ENCODE peak calls at places on chromosomes 1 and 21, in nine cellular contexts. V is left ventricle myocardium inferior; L is lower lobe of right lung; Y is DND-41; W is adrenal gland; X is endodermal cell; J is astrocyte; M is H1; R is CD4-positive, alpha-beta memory T cell. Z is an unnamed sample.

GRCh38 chr21:25750085-25750484 is 15.3 kb downstream of the GABPA start:
- DNase-seq in V (no peak), L (no peak), Y (peak; percentile 21), W (no peak), X (no peak), J (no peak), M (no peak), R (no peak), Z (peak; percentile 97)

GRCh38 chr1:18480315-18481189 is at the start of gene KLHDC7A:
- DNase-seq in V (no peak), L (peak; percentile 82), Y (no peak), W (no peak), X (peak; percentile 96), J (no peak), M (peak; percentile 79), R (no peak), Z (no peak)

GRCh38 chr1:160567858-160568682 is 11.2 kb downstream of the CD84 start:
- DNase-seq in V (no peak), L (no peak), Y (peak; percentile 92), W (no peak), X (no peak), J (no peak), M (no peak), R (peak; percentile 89), Z (no peak)

GRCh38 chr1:42150626-42151025 is 2.6 kb upstream of the GUCA2B start:
- DNase-seq in V (no peak), L (no peak), Y (no peak), W (no peak), X (no peak), J (no peak), M (no peak), R (no peak), Z (no peak)

GRCh38 chr1:76764638-76765572 is 102.4 kb upstream of the ST6GALNAC5 start:
- DNase-seq in V (peak; percentile 12), L (peak; percentile 37), Y (no peak), W (no peak), X (no peak), J (no peak), M (no peak), R (no peak), Z (peak; percentile 73)

GRCh38 chr1:58585591-58586151 is 8.6 kb upstream of the TACSTD2 start:
- DNase-seq in V (no peak), L (peak; percentile 63), Y (no peak), W (no peak), X (no peak), J (peak; percentile 54), M (no peak), R (no peak), Z (no peak)

GRCh38 chr1:34790985-34791384 is 1.8 kb upstream of the GJA4 start:
- DNase-seq in V (peak; percentile 64), L (no peak), Y (no peak), W (no peak), X (no peak), J (no peak), M (no peak), R (no peak), Z (no peak)

GRCh38 chr21:45224189-45224938 is 63.3 kb downstream of the POFUT2 start:
- DNase-seq in V (no peak), L (no peak), Y (no peak), W (no peak), X (no peak), J (no peak), M (no peak), R (peak; percentile 89), Z (no peak)

DNA sequence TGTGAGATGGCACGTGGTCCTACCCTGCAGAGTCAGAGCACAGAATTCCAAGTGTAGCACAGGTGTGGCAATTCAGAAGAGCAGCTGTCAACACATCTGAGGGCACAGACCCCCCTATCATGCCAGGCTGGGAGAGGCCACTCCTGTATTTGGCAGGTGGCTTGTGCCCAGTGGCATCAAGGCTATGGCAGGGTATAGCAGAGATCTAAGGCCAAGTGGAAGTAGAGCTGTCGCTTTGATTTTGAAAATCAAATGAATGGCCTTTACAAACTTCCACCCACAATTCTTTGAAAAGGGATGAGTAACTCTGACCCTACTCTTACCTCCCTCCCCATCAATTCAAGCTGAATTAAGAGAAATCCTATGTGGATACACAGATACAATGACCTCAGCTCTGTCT is 13.4 kb downstream of the C1orf116 start:
- DNase-seq in V (no peak), L (no peak), Y (no peak), W (no peak), X (no peak), J (no peak), M (no peak), R (no peak), Z (no peak)
- H3K4me1 ChIP-seq in V (peaks cover 26% of the 10 kb centered on the region), L (peaks cover 41% of the 10 kb centered on the region), Y (no peaks in the 10 kb centered on the region), W (peaks cover 11% of the 10 kb centered on the region), X (no peaks in the 10 kb centered on the region), J (peaks cover 22% of the 10 kb centered on the region), M (no peaks in the 10 kb centered on the region), R (peaks cover 5% of the 10 kb centered on the region), Z (no peaks in the 10 kb centered on the region)

GRCh38 chr1:119783354-119784126 is 14.8 kb upstream of the HMGCS2 start:
- DNase-seq in V (no peak), L (no peak), Y (no peak), W (no peak), X (no peak), J (peak; percentile 34), M (peak; percentile 29), R (no peak), Z (no peak)

GRCh38 chr1:119779869-119780356 is 11.2 kb upstream of the HMGCS2 start:
- DNase-seq in V (no peak), L (no peak), Y (no peak), W (no peak), X (no peak), J (no peak), M (no peak), R (no peak), Z (peak; percentile 12)

GRCh38 chr1:119784127-119784781 is 15.5 kb upstream of the HMGCS2 start:
- DNase-seq in V (peak; percentile 61), L (peak; percentile 85), Y (no peak), W (peak; percentile 33), X (no peak), J (no peak), M (no peak), R (no peak), Z (no peak)

GRCh38 chr1:119781434-119782210 is 12.9 kb upstream of the HMGCS2 start:
- DNase-seq in V (no peak), L (no peak), Y (no peak), W (no peak), X (no peak), J (no peak), M (peak; percentile 14), R (no peak), Z (no peak)

DNA sequence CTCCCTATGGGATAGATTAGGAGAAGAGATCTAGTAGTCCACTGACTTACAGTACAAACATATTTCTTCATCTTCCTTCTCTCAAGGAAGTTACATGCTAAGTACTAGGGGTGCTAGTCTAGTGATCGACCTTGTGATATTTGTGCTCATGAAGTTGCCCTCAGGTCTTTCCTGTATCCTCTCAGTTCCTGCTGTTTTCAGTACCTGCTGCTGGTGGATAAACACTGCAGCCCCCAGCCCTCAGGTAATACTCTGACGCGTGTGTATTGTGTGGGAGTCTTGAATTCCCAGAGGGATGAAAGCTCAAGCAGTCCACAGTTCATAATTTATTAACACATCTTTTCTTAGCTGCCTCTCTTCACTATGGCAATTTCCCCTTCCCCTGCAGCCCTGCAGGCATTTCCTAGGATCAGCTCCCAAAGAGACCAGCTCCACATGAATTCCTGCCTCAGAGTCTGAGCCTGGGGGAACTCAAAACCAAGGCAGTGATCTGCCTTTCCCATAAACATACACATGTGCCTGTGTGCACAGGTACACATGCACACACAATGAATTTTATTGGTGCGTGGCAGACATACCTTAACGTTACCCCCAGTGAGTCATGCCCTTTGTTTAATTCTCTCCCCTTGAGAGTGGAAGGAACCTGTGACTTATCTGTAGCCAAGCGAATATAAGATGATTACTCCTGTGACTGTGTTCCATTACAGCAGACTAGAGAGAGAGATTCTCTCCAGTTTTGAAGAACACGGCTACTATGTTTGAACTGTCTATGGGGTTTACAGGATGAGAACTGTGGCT is 14.0 kb upstream of the HMGCS2 start:
- DNase-seq in V (no peak), L (no peak), Y (no peak), W (no peak), X (no peak), J (no peak), M (peak; percentile 35), R (no peak), Z (no peak)
- H3K36me3 ChIP-seq in V (no peaks in the 10 kb centered on the region), L (no peaks in the 10 kb centered on the region), Y (no peaks in the 10 kb centered on the region), W (no peaks in the 10 kb centered on the region), X (no peaks in the 10 kb centered on the region), J (no peaks in the 10 kb centered on the region), M (no peaks in the 10 kb centered on the region), R (no peaks in the 10 kb centered on the region), Z (no peaks in the 10 kb centered on the region)

GRCh38 chr21:37371041-37371397 is 4.4 kb downstream of the DYRK1A start:
- DNase-seq in V (no peak), L (no peak), Y (no peak), W (no peak), X (no peak), J (no peak), M (no peak), R (no peak), Z (no peak)

GRCh38 chr21:37369307-37369854 is 2.8 kb downstream of the DYRK1A start:
- DNase-seq in V (no peak), L (no peak), Y (no peak), W (no peak), X (no peak), J (no peak), M (no peak), R (no peak), Z (no peak)

GRCh38 chr21:37368536-37369279 is 2.1 kb downstream of the DYRK1A start:
- DNase-seq in V (no peak), L (no peak), Y (no peak), W (no peak), X (peak; percentile 55), J (peak; percentile 42), M (no peak), R (no peak), Z (no peak)

GRCh38 chr21:37372127-37372731 is 5.7 kb downstream of the DYRK1A start:
- DNase-seq in V (no peak), L (no peak), Y (no peak), W (no peak), X (no peak), J (no peak), M (no peak), R (peak; percentile 44), Z (no peak)

DNA sequence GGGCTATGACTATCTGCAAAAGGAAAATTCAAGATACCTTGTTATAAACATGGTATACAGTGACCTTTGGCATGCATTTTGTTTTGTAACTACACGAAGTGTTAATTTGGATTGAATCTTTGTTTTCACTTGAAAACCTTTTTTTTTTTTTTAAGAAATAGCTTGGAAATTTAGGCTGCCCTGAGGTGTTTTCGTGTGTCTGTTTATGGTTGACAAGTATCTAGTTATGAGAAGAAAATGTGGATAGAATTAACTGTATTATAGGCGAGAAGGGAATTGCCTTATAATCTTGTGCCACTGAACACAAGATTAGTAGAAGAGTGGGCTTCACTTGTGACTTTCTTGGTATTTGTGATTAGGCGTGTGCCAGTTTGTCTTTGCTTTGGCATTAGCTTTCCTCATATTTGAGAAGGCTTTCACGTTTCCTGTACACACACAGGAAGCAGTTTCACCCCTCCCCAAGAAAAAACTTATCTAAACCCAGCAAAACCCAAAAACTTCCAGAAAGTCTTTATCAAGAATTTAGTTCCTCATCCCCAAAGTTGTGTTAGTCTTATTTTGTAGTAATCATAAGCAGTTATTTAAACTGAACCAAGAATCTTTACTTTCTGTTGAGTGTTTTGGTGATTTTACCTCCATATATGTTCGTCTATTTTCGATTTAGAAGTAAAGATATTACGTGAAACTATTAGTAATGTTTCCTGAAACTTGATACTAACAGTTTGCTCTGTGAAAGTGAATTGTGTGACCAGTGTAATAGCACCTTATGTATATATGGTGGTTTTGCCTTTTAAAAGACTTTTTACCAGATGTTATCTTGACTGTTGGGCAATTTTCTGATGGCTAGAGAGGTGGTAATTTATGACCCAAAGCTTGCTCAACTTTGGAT is 3.8 kb downstream of the DYRK1A start:
- DNase-seq in V (no peak), L (no peak), Y (no peak), W (no peak), X (no peak), J (peak; percentile 67), M (no peak), R (no peak), Z (no peak)
- H3K4me1 ChIP-seq in V (peaks cover 85% of the 10 kb centered on the region), L (peaks cover 70% of the 10 kb centered on the region), Y (peaks cover 63% of the 10 kb centered on the region), W (peaks cover 46% of the 10 kb centered on the region), X (no peaks in the 10 kb centered on the region), J (peaks cover 43% of the 10 kb centered on the region), M (no peaks in the 10 kb centered on the region), R (peaks cover 69% of the 10 kb centered on the region), Z (peaks cover 12% of the 10 kb centered on the region)

DNA sequence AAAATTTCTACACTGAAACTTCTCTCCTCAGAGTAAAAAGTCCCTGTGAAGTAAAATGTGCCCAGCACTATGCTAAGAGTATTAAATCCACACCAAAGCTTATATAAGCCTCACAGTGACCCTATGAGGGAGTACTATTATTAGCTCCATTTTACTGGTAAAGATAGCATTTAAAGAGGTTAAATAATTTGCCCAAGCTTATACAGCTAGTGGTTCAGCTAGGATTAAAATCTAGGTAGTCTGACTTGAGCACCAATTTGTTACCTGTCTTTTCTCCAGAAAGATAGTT is 12.3 kb downstream of the AKIRIN1 start:
- DNase-seq in V (no peak), L (no peak), Y (no peak), W (no peak), X (no peak), J (no peak), M (no peak), R (no peak), Z (no peak)
- H3K36me3 ChIP-seq in V (peaks cover 92% of the 10 kb centered on the region), L (peaks cover 98% of the 10 kb centered on the region), Y (peaks cover 97% of the 10 kb centered on the region), W (peaks cover 91% of the 10 kb centered on the region), X (peaks cover 96% of the 10 kb centered on the region), J (peaks cover 76% of the 10 kb centered on the region), M (peaks cover 88% of the 10 kb centered on the region), R (peaks cover 74% of the 10 kb centered on the region), Z (peaks cover 94% of the 10 kb centered on the region)

Z was measured in SJCRH30.